ENCODE peak calls at places on chromosomes 11 and 22, in seven cellular contexts. J is HL-60, F is tibial artery, A is OCI-LY7, C is fibroblast of lung, K is uterus, E is lower lobe of right lung. N is an unnamed sample.
A peak's percentile ranks its signal among the peaks of the same experiment; 100 is the strongest.

GRCh38 chr11:116576523-116576922 is 196.3 kb downstream of the BUD13 start:
- DNase-seq in F (no peak), E (no peak), J (no peak), A (no peak), C (no peak), K (no peak), N (peak; percentile 20)

GRCh38 chr11:82557274-82557673 is 176.4 kb downstream of the FAM181B start:
- DNase-seq in E (peak; percentile 59), F (peak; percentile 66), C (no peak), A (peak; percentile 74), J (no peak), K (no peak), N (no peak)

GRCh38 chr22:38346506-38346905 is 29.3 kb upstream of the CSNK1E start:
- DNase-seq in C (no peak), J (no peak), E (no peak), A (no peak), K (no peak), F (peak; percentile 62), N (no peak)

GRCh38 chr11:18145025-18145424 is 12.7 kb downstream of the MRGPRX3 start:
- DNase-seq in A (no peak), J (no peak), E (no peak), C (peak; percentile 4), F (no peak), K (no peak), N (no peak)

GRCh38 chr22:24421428-24421931 is 5.9 kb upstream of the ADORA2A start:
- DNase-seq in F (no peak), J (peak; percentile 39), K (no peak), A (peak; percentile 79), E (peak; percentile 32), C (no peak), N (no peak)

GRCh38 chr11:4063348-4063747 is 31.3 kb upstream of the RRM1 start:
- DNase-seq in K (no peak), J (no peak), A (no peak), C (no peak), F (no peak), E (no peak), N (no peak)

GRCh38 chr11:115709297-115709696 is 205.1 kb upstream of the CADM1 start:
- DNase-seq in F (no peak), C (no peak), J (peak; percentile 85), A (no peak), E (no peak), K (no peak), N (no peak)

GRCh38 chr11:35815556-35816315 is 128.1 kb upstream of the LDLRAD3 start:
- DNase-seq in A (no peak), E (no peak), F (no peak), J (no peak), C (peak; percentile 74), K (peak; percentile 40), N (no peak)

GRCh38 chr11:46348986-46349401 is 1.7 kb downstream of the DGKZ start:
- DNase-seq in F (no peak), C (no peak), J (peak; percentile 59), K (no peak), A (peak; percentile 75), E (no peak), N (no peak)

GRCh38 chr11:72752088-72752914 is at the start of gene ARAP1:
- DNase-seq in A (peak; percentile 86), F (peak; percentile 85), C (peak; percentile 65), J (peak; percentile 55), K (peak; percentile 71), E (peak; percentile 85), N (peak; percentile 81)

GRCh38 chr11:121154473-121154872 is 53.4 kb downstream of the TECTA start:
- DNase-seq in F (no peak), A (no peak), E (no peak), K (no peak), C (no peak), J (no peak), N (no peak)

GRCh38 chr11:86497310-86497709 is 122.6 kb downstream of the CCDC81 start:
- DNase-seq in C (no peak), K (no peak), F (no peak), E (no peak), J (no peak), A (no peak), N (peak; percentile 83)

GRCh38 chr11:94568200-94568599 is 1.0 kb downstream of the PIWIL4 start:
- DNase-seq in C (no peak), K (no peak), E (no peak), J (no peak), F (no peak), A (no peak), N (no peak)

GRCh38 chr22:37127350-37127878 is 17.9 kb upstream of the TMPRSS6 start:
- DNase-seq in E (no peak), K (no peak), J (no peak), C (no peak), F (no peak), A (no peak), N (no peak)

GRCh38 chr22:32603651-32604540 is 129.3 kb downstream of the FBXO7 start:
- DNase-seq in A (no peak), F (peak; percentile 38), J (no peak), K (peak; percentile 89), E (no peak), C (no peak), N (no peak)

GRCh38 chr11:134576721-134577171 is 164.7 kb upstream of the B3GAT1 start:
- DNase-seq in A (no peak), F (no peak), K (no peak), J (no peak), C (no peak), E (no peak), N (no peak)

GRCh38 chr11:35702126-35702525 is 39.6 kb downstream of the TRIM44 start:
- DNase-seq in F (no peak), A (no peak), J (no peak), K (no peak), E (no peak), C (no peak), N (no peak)

GRCh38 chr11:61362542-61362875 is 335 bp downstream of the TMEM138 start:
- DNase-seq in C (peak; percentile 61), J (peak; percentile 32), K (peak; percentile 34), E (no peak), A (peak; percentile 47), F (no peak), N (no peak)

GRCh38 chr11:61148016-61148640 is 13.1 kb downstream of the VPS37C start:
- DNase-seq in E (peak; percentile 22), C (no peak), K (no peak), J (no peak), F (no peak), A (no peak), N (no peak)

GRCh38 chr22:40147388-40148176 is 30.1 kb upstream of the TNRC6B start:
- DNase-seq in E (no peak), C (no peak), F (no peak), J (no peak), K (no peak), A (no peak), N (no peak)

GRCh38 chr11:97332271-97332670 is 942.5 kb downstream of the JRKL start:
- DNase-seq in K (no peak), C (no peak), E (no peak), A (no peak), J (no peak), F (no peak), N (no peak)

GRCh38 chr11:2259897-2260451 is 10.4 kb downstream of the ASCL2 start:
- DNase-seq in C (no peak), K (no peak), A (no peak), E (no peak), F (peak; percentile 54), J (no peak), N (no peak)

GRCh38 chr11:125990244-125990643 is 44.4 kb downstream of the VSIG10L2 start:
- DNase-seq in C (peak; percentile 59), E (no peak), F (no peak), A (no peak), K (peak; percentile 65), J (no peak), N (no peak)

GRCh38 chr11:104705475-104706195 is 192.6 kb downstream of the CASP12 start:
- DNase-seq in J (peak; percentile 86), C (no peak), E (peak; percentile 35), A (peak; percentile 77), F (peak; percentile 55), K (peak; percentile 14), N (peak; percentile 14)

GRCh38 chr11:79461144-79461543 is 20.3 kb upstream of the TENM4 start:
- DNase-seq in E (no peak), C (peak; percentile 57), J (no peak), F (no peak), K (no peak), A (no peak), N (peak; percentile 53)

GRCh38 chr11:66852466-66853241 is 4.2 kb upstream of the LRFN4 start:
- DNase-seq in K (no peak), J (no peak), E (peak; percentile 26), F (peak; percentile 61), A (no peak), C (no peak), N (no peak)
- TF ChIP-seq CTCF in K (no peak), J (no peak), E (no peak), F (no peak), A (peak; percentile 64), C (no peak), N (no peak)

GRCh38 chr11:12677131-12677530 is 2.9 kb downstream of the TEAD1 start:
- DNase-seq in A (no peak), E (no peak), K (no peak), F (no peak), J (no peak), C (peak; percentile 65), N (no peak)
- H3K27ac ChIP-seq in A (no peak overlapping the region), E (peak overlapping the region; percentile 44), K (peak overlapping the region; percentile 100), F (peak overlapping the region; percentile 88), J (no peak overlapping the region), C (peak overlapping the region; percentile 77), N (peak overlapping the region; percentile 29)

GRCh38 chr11:64893194-64894069 is 15.0 kb upstream of the EHD1 start:
- DNase-seq in C (no peak), K (no peak), A (no peak), E (no peak), F (no peak), J (no peak), N (no peak)
- TF ChIP-seq CTCF in C (no peak), K (no peak), A (no peak), E (no peak), F (no peak), J (no peak), N (no peak)

GRCh38 chr22:41481925-41482318 is 13.0 kb downstream of the ACO2 start:
- DNase-seq in K (no peak), A (no peak), F (no peak), C (no peak), J (no peak), E (no peak), N (no peak)

GRCh38 chr22:41478891-41479521 is 10.1 kb downstream of the ACO2 start:
- DNase-seq in E (peak; percentile 55), C (peak; percentile 89), K (no peak), A (no peak), F (peak; percentile 71), J (peak; percentile 57), N (no peak)

GRCh38 chr22:41479671-41480396 is 10.9 kb downstream of the ACO2 start:
- DNase-seq in E (no peak), C (peak; percentile 73), K (no peak), F (peak; percentile 76), J (no peak), A (no peak), N (no peak)

GRCh38 chr22:41481131-41481830 is 12.4 kb downstream of the ACO2 start:
- DNase-seq in A (no peak), J (no peak), F (peak; percentile 87), K (peak; percentile 43), E (no peak), C (peak; percentile 18), N (no peak)

DNA sequence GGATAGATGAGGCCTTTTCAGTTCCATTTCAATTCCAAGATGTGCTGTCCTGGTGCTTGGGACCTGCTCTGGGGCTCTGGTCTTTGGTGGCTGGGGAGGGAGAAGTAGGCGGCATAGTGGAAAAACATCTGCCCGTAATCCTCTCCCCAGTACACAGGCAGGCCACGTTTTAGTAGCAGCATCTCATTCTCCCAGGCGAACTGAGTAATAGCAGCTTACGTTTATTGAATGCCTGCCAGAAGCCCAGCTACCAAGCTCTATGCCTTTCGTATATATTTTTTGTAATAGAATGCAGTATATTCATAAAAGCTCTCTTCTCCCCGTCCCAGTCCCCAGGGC is 11.4 kb downstream of the ACO2 start:
- DNase-seq in A (no peak), K (no peak), F (no peak), E (no peak), J (no peak), C (peak; percentile 86), N (no peak)
- H3K27ac ChIP-seq in A (no peak overlapping the region), K (peak overlapping the region; percentile 68), F (peak overlapping the region; percentile 89), E (no peak overlapping the region), J (no peak overlapping the region), C (peak overlapping the region; percentile 83), N (no peak overlapping the region)

N was measured in foreskin keratinocyte.